ENCODE peak calls at places on chromosomes 12 and 14, in six cellular contexts. E is H1, X is mesenchymal stem cell, I is neuronal stem cell, Q is IMR-90, G is mesendoderm. R is an unnamed sample.

GRCh38 chr12:46562625-46563228 is 190.2 kb upstream of the SLC38A2 start:
- DNase-seq in G (peak), E (no peak), Q (peak), I (no peak), X (peak), R (no peak)

GRCh38 chr12:128687851-128688250 is 135.9 kb downstream of the SLC15A4 start:
- DNase-seq in G (no peak), Q (no peak), X (no peak), I (no peak), E (no peak), R (no peak)

GRCh38 chr12:3683670-3684069 is 69.2 kb downstream of the CRACR2A start:
- DNase-seq in Q (peak), X (peak), I (no peak), G (no peak), E (no peak), R (no peak)

GRCh38 chr14:20454359-20454644 is 310 bp downstream of the OSGEP start:
- DNase-seq in X (no peak), Q (peak), E (peak), G (no peak), I (no peak), R (no peak)

GRCh38 chr14:87380054-87380453 is 612.9 kb downstream of the GALC start:
- DNase-seq in X (no peak), E (no peak), Q (no peak), I (no peak), G (no peak), R (no peak)

GRCh38 chr12:115871714-115872113 is 405.8 kb downstream of the MED13L start:
- DNase-seq in Q (peak), G (peak), I (peak), X (peak), E (no peak), R (peak)

GRCh38 chr12:5258966-5259365 is 172.9 kb upstream of the NTF3 start:
- DNase-seq in X (no peak), G (no peak), E (no peak), Q (no peak), I (no peak), R (no peak)

GRCh38 chr12:122969657-122970056 is 3.4 kb upstream of the ABCB9 start:
- DNase-seq in I (no peak), Q (no peak), E (no peak), X (no peak), G (no peak), R (no peak)

GRCh38 chr12:45076417-45077031 is 25.6 kb upstream of the DBX2 start:
- DNase-seq in X (no peak), Q (no peak), E (peak), G (peak), I (peak), R (peak)

GRCh38 chr14:31418440-31418839 is 1.9 kb downstream of the HEATR5A start:
- DNase-seq in Q (no peak), X (no peak), G (no peak), I (no peak), E (no peak), R (no peak)

GRCh38 chr12:18454330-18454729 is 193.0 kb downstream of the PIK3C2G start:
- DNase-seq in G (peak), I (no peak), E (no peak), Q (no peak), X (no peak), R (no peak)

GRCh38 chr14:103267226-103267625 is 66.8 kb upstream of the EIF5 start:
- DNase-seq in I (no peak), G (no peak), X (no peak), E (no peak), Q (no peak), R (no peak)

GRCh38 chr12:51517800-51518199 is 73.2 kb upstream of the SCN8A start:
- DNase-seq in Q (no peak), I (no peak), G (peak), E (no peak), X (no peak), R (peak)
- H2BK15ac ChIP-seq in Q (no peak), I (no peak), G (no peak), E (no peak), X (no peak), R (no peak)

DNA sequence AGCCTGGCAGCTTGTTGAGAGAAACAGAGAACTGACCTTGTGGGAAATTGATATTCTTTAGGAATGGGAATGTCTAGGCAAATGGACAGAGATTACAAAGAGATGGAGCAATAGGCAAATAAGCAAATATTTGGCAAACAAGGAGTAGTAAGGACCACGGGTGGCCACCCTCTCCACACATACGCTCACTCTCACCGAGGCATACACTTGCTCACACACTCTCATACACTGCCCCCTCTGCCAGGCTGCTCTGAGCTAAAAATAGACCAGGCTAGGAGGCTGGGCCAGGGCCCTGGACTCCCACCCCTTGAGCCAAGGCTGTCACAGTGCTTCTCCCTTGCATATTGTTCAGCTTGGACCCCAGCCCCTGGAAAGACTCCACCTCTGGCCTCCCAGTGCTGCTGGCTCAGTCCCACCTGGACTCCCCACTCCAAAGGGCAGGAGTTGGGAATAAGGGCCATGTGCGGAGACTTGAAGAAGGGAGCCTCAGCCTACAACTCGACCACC is 1.1 kb downstream of the PPP1R1A start:
- DNase-seq in X (no peak), I (no peak), E (no peak), G (no peak), Q (no peak), R (no peak)
- H3K9ac ChIP-seq in X (no peak), I (peak), E (no peak), G (no peak), Q (no peak), R (no peak)

DNA sequence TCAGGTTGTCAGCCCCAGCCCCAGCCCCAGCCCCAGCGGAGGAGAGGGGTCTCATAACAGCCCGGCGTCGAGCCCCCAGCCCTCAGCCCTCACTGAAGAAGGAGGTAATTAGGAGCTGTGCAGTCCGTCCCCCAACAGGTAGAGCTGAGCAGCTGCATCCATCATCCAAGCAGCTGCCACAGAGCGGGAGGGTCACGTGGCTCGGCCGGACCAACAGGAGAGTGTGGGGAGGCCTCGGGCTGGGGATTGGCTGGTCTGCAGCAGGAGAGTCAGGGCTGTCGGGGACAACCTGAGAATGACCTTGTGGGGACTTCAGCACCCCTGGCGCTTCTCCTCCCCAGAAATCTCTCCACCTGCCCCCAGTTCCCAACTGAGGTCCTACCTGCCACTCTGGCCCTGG is 29.6 kb downstream of the SMUG1 start:
- DNase-seq in I (no peak), X (no peak), G (peak), E (peak), Q (no peak), R (peak)
- H2BK15ac ChIP-seq in I (no peak), X (no peak), G (no peak), E (no peak), Q (no peak), R (no peak)

DNA sequence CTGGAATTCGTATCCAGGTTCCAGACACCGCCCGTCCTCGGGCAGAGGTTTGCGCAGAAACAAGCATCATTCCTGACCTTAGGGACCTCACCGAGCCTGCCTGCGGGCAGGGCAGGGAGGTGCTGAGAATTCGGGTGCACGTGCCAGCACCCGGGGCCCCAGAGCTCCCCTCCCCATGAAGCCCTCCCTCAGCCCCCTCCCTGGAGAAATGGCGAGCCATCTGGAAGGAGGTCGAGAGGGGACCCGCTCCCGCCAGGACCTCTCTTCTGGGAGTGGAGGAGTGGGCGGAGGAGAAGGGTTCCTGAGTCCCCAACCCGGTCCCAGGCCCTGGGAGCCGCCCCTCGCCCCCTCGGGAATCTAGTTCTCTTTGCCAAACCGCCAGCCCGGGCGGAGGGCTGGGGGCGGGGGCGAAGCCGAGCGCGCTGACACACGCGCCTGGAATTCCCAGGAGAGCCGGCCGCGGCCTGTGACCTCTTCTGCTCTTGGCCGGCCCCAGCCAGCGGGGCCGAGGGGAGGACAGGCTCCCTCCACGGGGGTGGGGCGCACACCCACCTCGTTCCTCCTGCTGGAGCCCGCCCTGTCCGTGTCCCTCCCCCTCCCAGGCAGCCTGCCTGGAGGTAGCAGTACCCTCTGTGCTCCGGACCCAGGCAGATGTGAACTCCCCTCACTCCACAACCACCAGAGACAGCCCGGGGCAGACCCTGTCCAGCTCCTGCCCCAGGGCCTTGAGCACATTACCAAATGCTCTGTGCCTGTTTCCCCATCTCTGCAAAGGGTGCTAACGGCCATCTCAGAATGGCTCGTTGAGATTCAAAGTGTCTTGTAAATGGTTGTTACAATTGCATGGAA is 23.0 kb upstream of the GPR132 start:
- DNase-seq in E (no peak), G (peak), Q (peak), I (peak), X (peak), R (peak)
- H3K9ac ChIP-seq in E (no peak), G (no peak), Q (peak), I (peak), X (peak), R (no peak)

R was measured in H9.